ENCODE peak calls at places on chromosomes 11 and 22, in nine cellular contexts. One of them, this sample, is unnamed.

GRCh38 chr22:46951973-46952372 is 189.5 kb downstream of the TBC1D22A start:
- DNase-seq in fibroblast of the aortic adventitia: no peak
- DNase-seq in psoas muscle: no peak
- DNase-seq in cardiac muscle cell: no peak
- DNase-seq in lung: no peak
- DNase-seq in BJ: no peak
- DNase-seq in astrocyte of the spinal cord: no peak
- DNase-seq in GM06990: no peak
- DNase-seq in CD8-positive, alpha-beta T cell: no peak
- DNase-seq in this sample: no peak

GRCh38 chr11:113637636-113638035 is 68.5 kb downstream of the TMPRSS5 start:
- DNase-seq in BJ: no peak
- DNase-seq in cardiac muscle cell: no peak
- DNase-seq in CD8-positive, alpha-beta T cell: no peak
- DNase-seq in astrocyte of the spinal cord: no peak
- DNase-seq in psoas muscle: no peak
- DNase-seq in lung: no peak
- DNase-seq in fibroblast of the aortic adventitia: no peak
- DNase-seq in GM06990: no peak
- DNase-seq in this sample: no peak

GRCh38 chr22:41094036-41094435 is 1.6 kb downstream of the EP300 start:
- DNase-seq in fibroblast of the aortic adventitia: peak; percentile 37
- DNase-seq in cardiac muscle cell: peak; percentile 25
- DNase-seq in astrocyte of the spinal cord: peak; percentile 37
- DNase-seq in CD8-positive, alpha-beta T cell: no peak
- DNase-seq in psoas muscle: no peak
- DNase-seq in BJ: no peak
- DNase-seq in lung: no peak
- DNase-seq in GM06990: no peak
- DNase-seq in this sample: no peak

GRCh38 chr22:46004105-46004866 is 27.3 kb upstream of the WNT7B start:
- DNase-seq in astrocyte of the spinal cord: no peak
- DNase-seq in cardiac muscle cell: no peak
- DNase-seq in GM06990: no peak
- DNase-seq in CD8-positive, alpha-beta T cell: no peak
- DNase-seq in fibroblast of the aortic adventitia: no peak
- DNase-seq in BJ: no peak
- DNase-seq in lung: no peak
- DNase-seq in psoas muscle: no peak
- DNase-seq in this sample: no peak

GRCh38 chr22:30866811-30867271 is 101.7 kb downstream of the MORC2 start:
- DNase-seq in GM06990: no peak
- DNase-seq in BJ: no peak
- DNase-seq in psoas muscle: no peak
- DNase-seq in CD8-positive, alpha-beta T cell: no peak
- DNase-seq in astrocyte of the spinal cord: no peak
- DNase-seq in lung: no peak
- DNase-seq in fibroblast of the aortic adventitia: no peak
- DNase-seq in cardiac muscle cell: no peak
- DNase-seq in this sample: no peak

GRCh38 chr11:72120930-72121329 is 8.4 kb upstream of the ANAPC15 start:
- DNase-seq in lung: no peak
- DNase-seq in CD8-positive, alpha-beta T cell: no peak
- DNase-seq in astrocyte of the spinal cord: no peak
- DNase-seq in cardiac muscle cell: no peak
- DNase-seq in GM06990: no peak
- DNase-seq in BJ: no peak
- DNase-seq in fibroblast of the aortic adventitia: no peak
- DNase-seq in psoas muscle: no peak
- DNase-seq in this sample: no peak

GRCh38 chr11:75532200-75532972 is 6.6 kb upstream of the GDPD5 start:
- DNase-seq in GM06990: no peak
- DNase-seq in psoas muscle: peak; percentile 63
- DNase-seq in lung: peak; percentile 78
- DNase-seq in BJ: no peak
- DNase-seq in fibroblast of the aortic adventitia: peak; percentile 67
- DNase-seq in astrocyte of the spinal cord: peak; percentile 51
- DNase-seq in cardiac muscle cell: peak; percentile 79
- DNase-seq in CD8-positive, alpha-beta T cell: peak; percentile 70
- DNase-seq in this sample: no peak

GRCh38 chr22:30240541-30241417 is 5.8 kb downstream of the LIF start:
- DNase-seq in GM06990: no peak
- DNase-seq in fibroblast of the aortic adventitia: no peak
- DNase-seq in CD8-positive, alpha-beta T cell: no peak
- DNase-seq in lung: no peak
- DNase-seq in astrocyte of the spinal cord: no peak
- DNase-seq in BJ: no peak
- DNase-seq in cardiac muscle cell: no peak
- DNase-seq in psoas muscle: no peak
- DNase-seq in this sample: no peak

GRCh38 chr11:123194308-123195181 is 503 bp downstream of the CLMP start:
- DNase-seq in psoas muscle: peak; percentile 28
- DNase-seq in BJ: no peak
- DNase-seq in CD8-positive, alpha-beta T cell: no peak
- DNase-seq in GM06990: no peak
- DNase-seq in fibroblast of the aortic adventitia: peak; percentile 63
- DNase-seq in cardiac muscle cell: peak; percentile 61
- DNase-seq in lung: no peak
- DNase-seq in astrocyte of the spinal cord: peak; percentile 46
- DNase-seq in this sample: no peak

GRCh38 chr11:67266424-67267187 is at the start of gene GRK2:
- DNase-seq in cardiac muscle cell: peak; percentile 79
- DNase-seq in fibroblast of the aortic adventitia: no peak
- DNase-seq in psoas muscle: no peak
- DNase-seq in BJ: no peak
- DNase-seq in astrocyte of the spinal cord: no peak
- DNase-seq in GM06990: no peak
- DNase-seq in lung: no peak
- DNase-seq in CD8-positive, alpha-beta T cell: no peak
- DNase-seq in this sample: no peak

GRCh38 chr11:125164422-125165110 is at the start of gene PKNOX2:
- DNase-seq in astrocyte of the spinal cord: peak; percentile 81
- DNase-seq in fibroblast of the aortic adventitia: peak; percentile 84
- DNase-seq in GM06990: no peak
- DNase-seq in cardiac muscle cell: peak; percentile 90
- DNase-seq in lung: peak; percentile 59
- DNase-seq in BJ: no peak
- DNase-seq in psoas muscle: peak; percentile 84
- DNase-seq in CD8-positive, alpha-beta T cell: peak; percentile 10
- DNase-seq in this sample: no peak

GRCh38 chr11:19352736-19353110 is 112.0 kb upstream of the E2F8 start:
- DNase-seq in cardiac muscle cell: no peak
- DNase-seq in CD8-positive, alpha-beta T cell: no peak
- DNase-seq in BJ: no peak
- DNase-seq in fibroblast of the aortic adventitia: no peak
- DNase-seq in lung: no peak
- DNase-seq in psoas muscle: no peak
- DNase-seq in GM06990: no peak
- DNase-seq in astrocyte of the spinal cord: no peak
- DNase-seq in this sample: no peak

GRCh38 chr22:46810856-46811786 is 48.7 kb downstream of the TBC1D22A start:
- DNase-seq in psoas muscle: no peak
- DNase-seq in BJ: no peak
- DNase-seq in lung: no peak
- DNase-seq in cardiac muscle cell: no peak
- DNase-seq in CD8-positive, alpha-beta T cell: no peak
- DNase-seq in astrocyte of the spinal cord: no peak
- DNase-seq in GM06990: no peak
- DNase-seq in fibroblast of the aortic adventitia: no peak
- DNase-seq in this sample: no peak

GRCh38 chr22:47816121-47816915 is 1053.9 kb downstream of the TBC1D22A start:
- DNase-seq in cardiac muscle cell: no peak
- DNase-seq in fibroblast of the aortic adventitia: no peak
- DNase-seq in CD8-positive, alpha-beta T cell: no peak
- DNase-seq in astrocyte of the spinal cord: no peak
- DNase-seq in lung: no peak
- DNase-seq in GM06990: no peak
- DNase-seq in BJ: no peak
- DNase-seq in psoas muscle: no peak
- DNase-seq in this sample: no peak

GRCh38 chr22:32123657-32124056 is 35.4 kb downstream of the C22orf42 start:
- DNase-seq in BJ: no peak
- DNase-seq in GM06990: no peak
- DNase-seq in lung: no peak
- DNase-seq in cardiac muscle cell: no peak
- DNase-seq in astrocyte of the spinal cord: no peak
- DNase-seq in CD8-positive, alpha-beta T cell: no peak
- DNase-seq in psoas muscle: no peak
- DNase-seq in fibroblast of the aortic adventitia: no peak
- DNase-seq in this sample: no peak

DNA sequence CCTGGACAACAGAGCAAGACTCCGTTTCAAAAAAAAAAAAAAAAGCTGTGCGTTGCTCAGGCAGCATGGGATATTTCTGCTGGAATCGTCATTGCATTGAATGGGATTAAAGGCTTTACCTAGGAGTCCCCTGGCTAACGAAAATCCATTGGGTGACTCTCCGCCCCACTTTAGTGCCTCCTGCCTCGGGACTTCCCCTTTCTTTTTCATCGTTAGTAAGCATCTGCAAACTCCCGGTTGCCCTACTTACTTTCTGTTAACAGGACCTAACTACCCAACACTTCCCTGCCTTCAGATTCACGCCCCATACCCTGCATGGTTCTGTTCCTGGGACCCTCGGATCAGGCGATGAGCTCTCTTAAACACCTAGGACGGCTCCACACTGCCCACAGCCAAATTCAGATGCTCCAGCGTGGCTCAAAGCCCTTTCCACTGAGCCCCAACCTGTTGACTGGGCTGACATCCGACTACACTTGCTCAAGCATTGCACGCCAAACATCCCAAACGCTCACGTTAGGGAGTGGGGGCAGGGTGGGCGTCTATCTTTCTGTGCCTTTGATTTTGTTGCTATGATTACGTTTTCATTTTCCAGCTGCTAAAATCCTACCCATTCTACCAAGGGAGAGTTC is 143.8 kb downstream of the ST3GAL4 start:
- DNase-seq in astrocyte of the spinal cord: no peak
- DNase-seq in psoas muscle: no peak
- DNase-seq in fibroblast of the aortic adventitia: no peak
- DNase-seq in cardiac muscle cell: no peak
- DNase-seq in CD8-positive, alpha-beta T cell: no peak
- DNase-seq in GM06990: no peak
- DNase-seq in BJ: no peak
- DNase-seq in lung: no peak
- DNase-seq in this sample: no peak
- H3K4me3 ChIP-seq in astrocyte of the spinal cord: no peak overlapping the region
- H3K4me3 ChIP-seq in psoas muscle: no peak overlapping the region
- H3K4me3 ChIP-seq in fibroblast of the aortic adventitia: no peak overlapping the region
- H3K4me3 ChIP-seq in cardiac muscle cell: no peak overlapping the region
- H3K4me3 ChIP-seq in CD8-positive, alpha-beta T cell: no peak overlapping the region
- H3K4me3 ChIP-seq in GM06990: no peak overlapping the region
- H3K4me3 ChIP-seq in BJ: no peak overlapping the region
- H3K4me3 ChIP-seq in lung: no peak overlapping the region
- H3K4me3 ChIP-seq in this sample: no peak overlapping the region

DNA sequence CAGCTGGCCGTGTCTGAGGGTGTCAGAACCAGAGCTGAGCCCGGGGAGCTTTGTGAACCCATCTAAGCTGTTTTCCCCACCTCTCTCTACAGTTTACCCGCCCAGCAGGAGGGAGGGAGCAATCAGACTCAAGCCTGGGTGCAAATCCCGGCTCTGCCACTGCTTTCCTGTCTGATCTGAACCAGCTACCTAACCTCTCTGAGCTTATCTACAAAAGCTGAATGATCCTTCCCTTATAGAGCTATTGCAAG is 252 bp downstream of the APOL2 start:
- DNase-seq in GM06990: no peak
- DNase-seq in psoas muscle: peak; percentile 18
- DNase-seq in cardiac muscle cell: no peak
- DNase-seq in lung: no peak
- DNase-seq in fibroblast of the aortic adventitia: no peak
- DNase-seq in CD8-positive, alpha-beta T cell: no peak
- DNase-seq in BJ: no peak
- DNase-seq in astrocyte of the spinal cord: no peak
- DNase-seq in this sample: no peak
- TF ChIP-seq CTCF in GM06990: no peak
- TF ChIP-seq CTCF in psoas muscle: no peak
- TF ChIP-seq CTCF in cardiac muscle cell: no peak
- TF ChIP-seq CTCF in lung: no peak
- TF ChIP-seq CTCF in fibroblast of the aortic adventitia: no peak
- TF ChIP-seq CTCF in CD8-positive, alpha-beta T cell: no peak
- TF ChIP-seq CTCF in BJ: no peak
- TF ChIP-seq CTCF in astrocyte of the spinal cord: no peak
- TF ChIP-seq CTCF in this sample: no peak

GRCh38 chr11:66050581-66051231 is 1.5 kb upstream of the SF3B2 start:
- DNase-seq in psoas muscle: no peak
- DNase-seq in CD8-positive, alpha-beta T cell: no peak
- DNase-seq in fibroblast of the aortic adventitia: no peak
- DNase-seq in GM06990: no peak
- DNase-seq in BJ: no peak
- DNase-seq in astrocyte of the spinal cord: no peak
- DNase-seq in lung: no peak
- DNase-seq in cardiac muscle cell: no peak
- DNase-seq in this sample: no peak
- H3K4me3 ChIP-seq in psoas muscle: no peak overlapping the region
- H3K4me3 ChIP-seq in CD8-positive, alpha-beta T cell: no peak overlapping the region
- H3K4me3 ChIP-seq in fibroblast of the aortic adventitia: no peak overlapping the region
- H3K4me3 ChIP-seq in GM06990: no peak overlapping the region
- H3K4me3 ChIP-seq in BJ: no peak overlapping the region
- H3K4me3 ChIP-seq in astrocyte of the spinal cord: no peak overlapping the region
- H3K4me3 ChIP-seq in lung: no peak overlapping the region
- H3K4me3 ChIP-seq in cardiac muscle cell: no peak overlapping the region
- H3K4me3 ChIP-seq in this sample: no peak overlapping the region

GRCh38 chr11:11845551-11845950 is 3.8 kb downstream of the USP47 start:
- DNase-seq in CD8-positive, alpha-beta T cell: no peak
- DNase-seq in cardiac muscle cell: no peak
- DNase-seq in GM06990: no peak
- DNase-seq in psoas muscle: no peak
- DNase-seq in fibroblast of the aortic adventitia: peak; percentile 39
- DNase-seq in astrocyte of the spinal cord: no peak
- DNase-seq in lung: no peak
- DNase-seq in BJ: no peak
- DNase-seq in this sample: no peak
- TF ChIP-seq CTCF in CD8-positive, alpha-beta T cell: no peak
- TF ChIP-seq CTCF in cardiac muscle cell: no peak
- TF ChIP-seq CTCF in GM06990: no peak
- TF ChIP-seq CTCF in psoas muscle: no peak
- TF ChIP-seq CTCF in fibroblast of the aortic adventitia: no peak
- TF ChIP-seq CTCF in astrocyte of the spinal cord: no peak
- TF ChIP-seq CTCF in lung: no peak
- TF ChIP-seq CTCF in BJ: no peak
- TF ChIP-seq CTCF in this sample: no peak

This sample was measured in AG04449.